ENCODE peak calls at places on chromosomes 16 and 17, in seven cellular contexts. X is PC-3, V is memory B cell, E is stomach, J is amygdala, T is prostate gland, M is cardiac fibroblast. Q is an unnamed sample.

GRCh38 chr17:10512856-10513255 is 5.5 kb downstream of the MYH1 start:
- DNase-seq in T (no peak), X (no peak), J (no peak), V (no peak), M (no peak), E (no peak), Q (no peak)

GRCh38 chr17:32124985-32125847 is 17.1 kb upstream of the RHOT1 start:
- DNase-seq in M (no peak), E (peak; percentile 70), T (no peak), X (no peak), J (no peak), V (no peak), Q (no peak)

GRCh38 chr16:14087590-14088154 is 16.6 kb downstream of the MRTFB start:
- DNase-seq in J (no peak), V (no peak), M (no peak), T (no peak), E (no peak), X (no peak), Q (no peak)

GRCh38 chr17:54950116-54950515 is 18.3 kb downstream of the COX11 start:
- DNase-seq in X (no peak), M (no peak), J (no peak), T (no peak), E (no peak), V (no peak), Q (no peak)

GRCh38 chr17:16328997-16329396 is 24.3 kb downstream of the CENPV start:
- DNase-seq in E (no peak), J (no peak), V (no peak), T (no peak), M (peak; percentile 21), X (peak; percentile 34), Q (peak; percentile 11)

GRCh38 chr17:8649157-8650118 is 18.9 kb upstream of the MYH10 start:
- DNase-seq in T (no peak), J (no peak), X (no peak), M (peak; percentile 95), V (no peak), E (no peak), Q (no peak)

GRCh38 chr16:56510544-56510943 is 9.3 kb downstream of the BBS2 start:
- DNase-seq in M (no peak), T (no peak), X (no peak), J (no peak), V (no peak), E (no peak), Q (no peak)

GRCh38 chr16:72833491-72833890 is 214.4 kb downstream of the ZFHX3 start:
- DNase-seq in T (no peak), V (no peak), J (no peak), M (no peak), E (no peak), X (no peak), Q (no peak)

GRCh38 chr16:72042157-72042660 is 12.1 kb upstream of the HP start:
- DNase-seq in T (no peak), V (no peak), M (no peak), E (no peak), X (no peak), J (no peak), Q (peak; percentile 2)

GRCh38 chr17:6574689-6575595 is 18.6 kb upstream of the PITPNM3 start:
- DNase-seq in V (peak; percentile 38), M (peak; percentile 67), E (peak; percentile 33), T (no peak), J (peak; percentile 34), X (no peak), Q (peak; percentile 55)

GRCh38 chr17:1720856-1721386 is 3.6 kb upstream of the WDR81 start:
- DNase-seq in E (peak; percentile 72), J (peak; percentile 68), M (peak; percentile 73), V (peak; percentile 64), X (peak; percentile 62), T (peak; percentile 56), Q (peak; percentile 48)

GRCh38 chr17:7250655-7251329 is 742 bp downstream of the CTDNEP1 start:
- DNase-seq in M (no peak), X (no peak), J (no peak), T (no peak), E (no peak), V (no peak), Q (no peak)

GRCh38 chr16:49914697-49915096 is 58.8 kb upstream of the ZNF423 start:
- DNase-seq in M (no peak), X (no peak), E (no peak), V (no peak), T (no peak), J (no peak), Q (no peak)

GRCh38 chr16:17379121-17379571 is 91.6 kb downstream of the XYLT1 start:
- DNase-seq in X (no peak), E (no peak), T (no peak), J (no peak), V (no peak), M (no peak), Q (no peak)

GRCh38 chr16:89525146-89525913 is 17.1 kb downstream of the SPG7 start:
- DNase-seq in M (no peak), T (no peak), J (no peak), V (no peak), X (no peak), E (no peak), Q (no peak)

GRCh38 chr17:7438050-7438614 is 1.2 kb upstream of the FGF11 start:
- DNase-seq in T (peak; percentile 50), X (no peak), E (peak; percentile 53), V (peak; percentile 63), J (peak; percentile 46), M (no peak), Q (peak; percentile 39)

GRCh38 chr16:68368602-68368944 is 57.8 kb downstream of the PRMT7 start:
- DNase-seq in T (no peak), M (no peak), X (no peak), V (peak; percentile 46), E (no peak), J (no peak), Q (no peak)

GRCh38 chr17:68509151-68510057 is 2.8 kb upstream of the PRKAR1A start:
- DNase-seq in J (peak; percentile 23), T (no peak), M (no peak), E (no peak), V (no peak), X (peak; percentile 14), Q (no peak)

GRCh38 chr16:67425046-67425445 is 5.9 kb upstream of the HSD11B2 start:
- DNase-seq in J (no peak), V (no peak), E (no peak), X (no peak), M (no peak), T (no peak), Q (no peak)

GRCh38 chr16:30473231-30474061 is 904 bp downstream of the ITGAL start:
- DNase-seq in T (no peak), E (no peak), X (no peak), J (no peak), M (no peak), V (peak; percentile 30), Q (no peak)

GRCh38 chr17:61805399-61805798 is 57.9 kb downstream of the BRIP1 start:
- DNase-seq in V (no peak), E (no peak), J (no peak), M (peak; percentile 82), T (no peak), X (peak; percentile 86), Q (peak; percentile 58)

GRCh38 chr16:57145964-57146647 is 39.7 kb downstream of the PSME3IP1 start:
- DNase-seq in E (no peak), X (no peak), T (no peak), V (no peak), M (no peak), J (no peak), Q (no peak)

GRCh38 chr17:69213059-69213813 is 15.4 kb downstream of the ABCA10 start:
- DNase-seq in X (no peak), J (no peak), M (peak; percentile 8), V (no peak), T (no peak), E (no peak), Q (peak; percentile 21)

GRCh38 chr16:138049-138417 is 440 bp downstream of the NPRL3 start:
- DNase-seq in J (no peak), T (no peak), X (no peak), E (no peak), M (no peak), V (peak; percentile 41), Q (no peak)

GRCh38 chr17:57603978-57604377 is 141.1 kb downstream of the CCDC182 start:
- DNase-seq in X (no peak), V (peak; percentile 57), J (no peak), E (peak; percentile 63), T (peak; percentile 31), M (no peak), Q (no peak)

GRCh38 chr17:31560836-31561235 is 169.4 kb downstream of the RAB11FIP4 start:
- DNase-seq in E (no peak), J (no peak), M (peak; percentile 40), T (no peak), V (no peak), X (peak; percentile 50), Q (no peak)

GRCh38 chr17:76071497-76072148 is 694 bp downstream of the SRP68 start:
- DNase-seq in J (no peak), V (no peak), T (no peak), E (no peak), M (no peak), X (no peak), Q (no peak)

GRCh38 chr17:72270530-72270929 is 149.7 kb downstream of the SOX9 start:
- DNase-seq in V (no peak), T (peak; percentile 64), E (no peak), M (peak; percentile 6), X (peak; percentile 98), J (no peak), Q (peak; percentile 85)

GRCh38 chr16:81710596-81710995 is 68.5 kb upstream of the PLCG2 start:
- DNase-seq in X (no peak), T (no peak), M (no peak), E (no peak), J (no peak), V (no peak), Q (no peak)

GRCh38 chr17:9948967-9949366 is 43.9 kb upstream of the RCVRN start:
- DNase-seq in M (no peak), X (no peak), E (no peak), T (no peak), V (no peak), J (no peak), Q (no peak)

GRCh38 chr17:15398736-15399331 is 57.4 kb upstream of the TEKT3 start:
- DNase-seq in V (no peak), X (peak; percentile 93), J (no peak), E (no peak), T (no peak), M (peak; percentile 51), Q (peak; percentile 61)

GRCh38 chr17:4592240-4593005 is 8.1 kb downstream of the SMTNL2 start:
- DNase-seq in M (no peak), E (no peak), J (no peak), V (no peak), X (no peak), T (no peak), Q (no peak)

GRCh38 chr16:24070851-24071250 is 185.3 kb upstream of the CACNG3 start:
- DNase-seq in T (no peak), V (peak; percentile 32), E (no peak), J (peak; percentile 11), X (peak; percentile 42), M (peak; percentile 2), Q (peak; percentile 20)

Q was measured in mammary epithelial cell.